ENCODE peak calls at places on chromosomes 4 and X, in four cellular contexts. One of them, this sample, is unnamed.

GRCh38 chr4:174137698-174138097 is 145.8 kb downstream of the FBXO8 start:
- DNase-seq in astrocyte: no peak
- DNase-seq in endodermal cell: no peak
- DNase-seq in fibroblast of lung: no peak
- DNase-seq in this sample: no peak

GRCh38 chr4:27702710-27703431 is 842.2 kb downstream of the STIM2 start:
- DNase-seq in astrocyte: no peak
- DNase-seq in endodermal cell: peak; percentile 74
- DNase-seq in fibroblast of lung: peak; percentile 9
- DNase-seq in this sample: no peak

GRCh38 chr4:168993724-168994510 is 16.1 kb downstream of the CBR4 start:
- DNase-seq in astrocyte: peak; percentile 20
- DNase-seq in endodermal cell: no peak
- DNase-seq in fibroblast of lung: peak; percentile 32
- DNase-seq in this sample: no peak

GRCh38 chr4:39169426-39169825 is 12.9 kb upstream of the WDR19 start:
- DNase-seq in astrocyte: peak; percentile 18
- DNase-seq in endodermal cell: no peak
- DNase-seq in fibroblast of lung: peak; percentile 36
- DNase-seq in this sample: no peak

GRCh38 chr4:74659576-74660411 is 134.5 kb downstream of the BTC start:
- DNase-seq in astrocyte: peak; percentile 99
- DNase-seq in endodermal cell: peak; percentile 40
- DNase-seq in fibroblast of lung: peak; percentile 99
- DNase-seq in this sample: peak; percentile 98

GRCh38 chrX:1423215-1423614 is 29.5 kb downstream of the ASMTL start:
- DNase-seq in astrocyte: no peak
- DNase-seq in endodermal cell: no peak
- DNase-seq in fibroblast of lung: no peak
- DNase-seq in this sample: no peak

GRCh38 chr4:85496933-85497332 is 22.0 kb downstream of the ARHGAP24 start:
- DNase-seq in astrocyte: peak; percentile 86
- DNase-seq in endodermal cell: no peak
- DNase-seq in fibroblast of lung: peak; percentile 88
- DNase-seq in this sample: peak; percentile 69

GRCh38 chr4:150662686-150663085 is 80.7 kb downstream of the MAB21L2 start:
- DNase-seq in astrocyte: no peak
- DNase-seq in endodermal cell: peak; percentile 70
- DNase-seq in fibroblast of lung: no peak
- DNase-seq in this sample: no peak

GRCh38 chr4:96913437-96914075 is 1073.7 kb downstream of the PDHA2 start:
- DNase-seq in astrocyte: peak; percentile 36
- DNase-seq in endodermal cell: no peak
- DNase-seq in fibroblast of lung: peak; percentile 47
- DNase-seq in this sample: no peak

GRCh38 chr4:83618431-83618830 is 82.5 kb downstream of the GPAT3 start:
- DNase-seq in astrocyte: peak; percentile 83
- DNase-seq in endodermal cell: no peak
- DNase-seq in fibroblast of lung: peak; percentile 87
- DNase-seq in this sample: peak; percentile 45

GRCh38 chr4:113955948-113956347 is 23.5 kb downstream of the ARSJ start:
- DNase-seq in astrocyte: no peak
- DNase-seq in endodermal cell: no peak
- DNase-seq in fibroblast of lung: no peak
- DNase-seq in this sample: no peak

GRCh38 chrX:31279359-31279758 is 207.5 kb upstream of the FTHL17 start:
- DNase-seq in astrocyte: no peak
- DNase-seq in endodermal cell: peak; percentile 51
- DNase-seq in fibroblast of lung: peak; percentile 12
- DNase-seq in this sample: peak; percentile 6

GRCh38 chrX:129404670-129405008 is 118.7 kb downstream of the SMARCA1 start:
- DNase-seq in astrocyte: no peak
- DNase-seq in endodermal cell: no peak
- DNase-seq in fibroblast of lung: no peak
- DNase-seq in this sample: no peak

GRCh38 chr4:27123050-27123768 is 262.6 kb downstream of the STIM2 start:
- DNase-seq in astrocyte: no peak
- DNase-seq in endodermal cell: peak; percentile 88
- DNase-seq in fibroblast of lung: peak; percentile 34
- DNase-seq in this sample: no peak

GRCh38 chr4:157727163-157727562 is 445.7 kb downstream of the GASK1B start:
- DNase-seq in astrocyte: peak; percentile 0
- DNase-seq in endodermal cell: no peak
- DNase-seq in fibroblast of lung: peak; percentile 12
- DNase-seq in this sample: no peak

GRCh38 chr4:35300996-35301774 is 943.1 kb downstream of the ARAP2 start:
- DNase-seq in astrocyte: no peak
- DNase-seq in endodermal cell: peak; percentile 89
- DNase-seq in fibroblast of lung: no peak
- DNase-seq in this sample: no peak

GRCh38 chrX:71998836-71999509 is 88.3 kb downstream of the NHSL2 start:
- DNase-seq in astrocyte: no peak
- DNase-seq in endodermal cell: peak; percentile 63
- DNase-seq in fibroblast of lung: no peak
- DNase-seq in this sample: peak; percentile 36

GRCh38 chr4:48667148-48667547 is 112.9 kb downstream of the FRYL start:
- DNase-seq in astrocyte: no peak
- DNase-seq in endodermal cell: no peak
- DNase-seq in fibroblast of lung: no peak
- DNase-seq in this sample: peak; percentile 72

GRCh38 chrX:149073464-149073863 is 431.6 kb downstream of the IDS start:
- DNase-seq in astrocyte: no peak
- DNase-seq in endodermal cell: no peak
- DNase-seq in fibroblast of lung: no peak
- DNase-seq in this sample: no peak

GRCh38 chr4:173365359-173365996 is 5.3 kb upstream of the SAP30 start:
- DNase-seq in astrocyte: no peak
- DNase-seq in endodermal cell: no peak
- DNase-seq in fibroblast of lung: no peak
- DNase-seq in this sample: no peak

GRCh38 chr4:3701271-3702083 is 64.7 kb upstream of the ADRA2C start:
- DNase-seq in astrocyte: no peak
- DNase-seq in endodermal cell: no peak
- DNase-seq in fibroblast of lung: no peak
- DNase-seq in this sample: no peak

GRCh38 chr4:2913168-2913567 is 50.0 kb downstream of the NOP14 start:
- DNase-seq in astrocyte: no peak
- DNase-seq in endodermal cell: no peak
- DNase-seq in fibroblast of lung: no peak
- DNase-seq in this sample: no peak

GRCh38 chr4:8774071-8774470 is 97.6 kb downstream of the HMX1 start:
- DNase-seq in astrocyte: no peak
- DNase-seq in endodermal cell: peak; percentile 22
- DNase-seq in fibroblast of lung: no peak
- DNase-seq in this sample: no peak

GRCh38 chr4:109303141-109303499 is 662 bp upstream of the COL25A1 start:
- DNase-seq in astrocyte: peak; percentile 25
- DNase-seq in endodermal cell: no peak
- DNase-seq in fibroblast of lung: peak; percentile 35
- DNase-seq in this sample: peak; percentile 42

GRCh38 chr4:109298279-109299010 is 4.0 kb downstream of the COL25A1 start:
- DNase-seq in astrocyte: no peak
- DNase-seq in endodermal cell: no peak
- DNase-seq in fibroblast of lung: no peak
- DNase-seq in this sample: peak; percentile 25

GRCh38 chr4:109301691-109302365 is 630 bp downstream of the COL25A1 start:
- DNase-seq in astrocyte: no peak
- DNase-seq in endodermal cell: peak; percentile 63
- DNase-seq in fibroblast of lung: no peak
- DNase-seq in this sample: no peak

GRCh38 chr4:109302366-109303140 is at the start of gene COL25A1:
- DNase-seq in astrocyte: peak; percentile 57
- DNase-seq in endodermal cell: peak; percentile 97
- DNase-seq in fibroblast of lung: peak; percentile 66
- DNase-seq in this sample: peak; percentile 60
- H3K9ac ChIP-seq in astrocyte: peak within 1 kb of the TSS; percentile 79
- H3K9ac ChIP-seq in endodermal cell: peak within 1 kb of the TSS; percentile 13
- H3K9ac ChIP-seq in fibroblast of lung: no peak within 1 kb of the TSS
- H3K9ac ChIP-seq in this sample: peak within 1 kb of the TSS; percentile 34

GRCh38 chr4:142416711-142417275 is 429.3 kb downstream of the INPP4B start:
- DNase-seq in astrocyte: peak; percentile 71
- DNase-seq in endodermal cell: no peak
- DNase-seq in fibroblast of lung: peak; percentile 72
- DNase-seq in this sample: peak; percentile 40

GRCh38 chr4:142416121-142416520 is 430.0 kb downstream of the INPP4B start:
- DNase-seq in astrocyte: peak; percentile 88
- DNase-seq in endodermal cell: no peak
- DNase-seq in fibroblast of lung: peak; percentile 90
- DNase-seq in this sample: peak; percentile 13

GRCh38 chr4:142413516-142413915 is 432.6 kb downstream of the INPP4B start:
- DNase-seq in astrocyte: peak; percentile 55
- DNase-seq in endodermal cell: no peak
- DNase-seq in fibroblast of lung: peak; percentile 62
- DNase-seq in this sample: no peak

GRCh38 chr4:142411993-142412392 is 434.1 kb downstream of the INPP4B start:
- DNase-seq in astrocyte: no peak
- DNase-seq in endodermal cell: no peak
- DNase-seq in fibroblast of lung: no peak
- DNase-seq in this sample: no peak

DNA sequence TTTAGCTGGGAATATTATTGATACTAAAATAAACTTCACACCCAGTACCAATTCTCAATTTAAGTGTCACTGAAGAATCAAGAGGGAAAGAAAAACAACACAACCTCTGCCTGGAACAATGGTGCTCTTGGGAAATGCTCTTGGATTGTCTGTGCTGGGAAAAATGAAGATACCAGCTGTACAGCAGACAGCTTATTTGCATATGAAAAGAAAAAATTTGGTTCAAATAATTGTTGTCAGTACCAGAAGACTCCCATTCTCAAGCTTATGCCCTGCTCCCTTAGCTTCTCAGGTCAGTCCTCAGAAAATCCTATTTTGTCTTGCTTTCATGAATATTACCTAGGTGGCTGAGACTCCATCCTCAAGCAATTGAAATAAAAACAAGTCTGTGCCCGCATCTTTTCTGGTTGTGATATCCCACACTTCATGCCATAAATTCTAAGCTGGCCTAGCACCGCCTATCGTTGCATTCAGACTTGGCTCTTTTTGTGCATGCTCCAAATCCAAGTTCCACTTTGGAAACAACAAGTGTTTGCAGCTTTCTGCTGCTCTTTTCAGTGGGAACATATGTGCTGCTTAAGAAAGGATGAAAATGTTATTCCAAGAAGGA is 431.7 kb downstream of the INPP4B start:
- DNase-seq in astrocyte: peak; percentile 12
- DNase-seq in endodermal cell: no peak
- DNase-seq in fibroblast of lung: peak; percentile 25
- DNase-seq in this sample: no peak
- H3K4me1 ChIP-seq in astrocyte: peaks cover 9% of the 10 kb centered on the region
- H3K4me1 ChIP-seq in endodermal cell: no peaks in the 10 kb centered on the region
- H3K4me1 ChIP-seq in fibroblast of lung: no peaks in the 10 kb centered on the region
- H3K4me1 ChIP-seq in this sample: peaks cover 13% of the 10 kb centered on the region

GRCh38 chr4:155624478-155624877 is 42.2 kb upstream of the GUCY1A1 start:
- DNase-seq in astrocyte: no peak
- DNase-seq in endodermal cell: no peak
- DNase-seq in fibroblast of lung: no peak
- DNase-seq in this sample: no peak
- H3K9me3 ChIP-seq in astrocyte: no peaks in the 10 kb centered on the region
- H3K9me3 ChIP-seq in endodermal cell: no peaks in the 10 kb centered on the region
- H3K9me3 ChIP-seq in fibroblast of lung: no peaks in the 10 kb centered on the region
- H3K9me3 ChIP-seq in this sample: no peaks in the 10 kb centered on the region

DNA sequence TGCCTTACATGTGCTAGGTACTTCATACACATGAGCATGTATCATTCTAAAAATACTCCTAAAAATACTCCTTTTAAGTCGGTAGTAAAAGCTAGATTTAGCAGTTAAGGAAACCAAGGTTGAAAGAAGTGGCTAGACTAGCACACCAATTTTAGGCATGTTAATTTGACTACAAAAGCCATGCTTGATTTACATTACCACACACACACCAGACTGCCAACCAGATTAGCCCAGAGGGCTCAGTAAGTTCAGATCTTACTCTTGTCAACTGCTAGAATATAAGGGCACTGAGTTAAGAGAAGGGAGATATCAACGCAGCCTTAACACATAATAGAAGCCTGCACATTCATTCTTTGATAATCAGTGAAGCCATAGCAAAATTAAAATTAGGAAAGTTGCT is 117.9 kb downstream of the MID1IP1 start:
- DNase-seq in astrocyte: no peak
- DNase-seq in endodermal cell: no peak
- DNase-seq in fibroblast of lung: no peak
- DNase-seq in this sample: no peak
- H3K9ac ChIP-seq in astrocyte: no peak overlapping the region
- H3K9ac ChIP-seq in endodermal cell: no peak overlapping the region
- H3K9ac ChIP-seq in fibroblast of lung: no peak overlapping the region
- H3K9ac ChIP-seq in this sample: no peak overlapping the region

GRCh38 chr4:144688035-144688569 is 42.1 kb downstream of the HHIP start:
- DNase-seq in astrocyte: no peak
- DNase-seq in endodermal cell: no peak
- DNase-seq in fibroblast of lung: no peak
- DNase-seq in this sample: no peak

GRCh38 chr4:144687466-144687865 is 41.5 kb downstream of the HHIP start:
- DNase-seq in astrocyte: no peak
- DNase-seq in endodermal cell: no peak
- DNase-seq in fibroblast of lung: no peak
- DNase-seq in this sample: no peak

GRCh38 chr4:144685916-144686315 is 40.0 kb downstream of the HHIP start:
- DNase-seq in astrocyte: no peak
- DNase-seq in endodermal cell: no peak
- DNase-seq in fibroblast of lung: no peak
- DNase-seq in this sample: no peak

GRCh38 chr4:144689125-144689524 is 43.2 kb downstream of the HHIP start:
- DNase-seq in astrocyte: no peak
- DNase-seq in endodermal cell: no peak
- DNase-seq in fibroblast of lung: no peak
- DNase-seq in this sample: no peak

GRCh38 chr4:144683516-144683915 is 37.6 kb downstream of the HHIP start:
- DNase-seq in astrocyte: no peak
- DNase-seq in endodermal cell: no peak
- DNase-seq in fibroblast of lung: no peak
- DNase-seq in this sample: no peak
- H3K4me1 ChIP-seq in astrocyte: no peaks in the 10 kb centered on the region
- H3K4me1 ChIP-seq in endodermal cell: no peaks in the 10 kb centered on the region
- H3K4me1 ChIP-seq in fibroblast of lung: no peaks in the 10 kb centered on the region
- H3K4me1 ChIP-seq in this sample: peaks cover 11% of the 10 kb centered on the region

DNA sequence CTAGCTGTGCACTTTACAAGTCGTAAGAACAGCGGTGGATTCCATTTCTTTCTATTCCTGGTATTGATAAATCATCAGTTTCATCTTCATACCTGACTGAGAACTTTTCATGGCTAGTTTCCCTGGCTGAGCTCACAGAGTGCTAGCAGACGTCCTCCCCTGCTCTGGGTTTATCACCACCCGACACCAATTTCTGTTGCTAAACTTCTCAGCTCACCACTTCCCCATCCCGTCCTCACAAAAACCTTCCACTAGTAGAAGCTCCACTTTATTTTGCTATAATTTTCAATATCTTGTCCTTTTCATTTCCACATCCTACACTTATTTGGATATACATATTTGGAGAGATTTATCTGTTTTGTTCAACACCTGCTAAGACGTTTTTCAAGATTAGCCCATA is 869.4 kb upstream of the FRG1 start:
- DNase-seq in astrocyte: no peak
- DNase-seq in endodermal cell: no peak
- DNase-seq in fibroblast of lung: no peak
- DNase-seq in this sample: no peak
- H3K9me3 ChIP-seq in astrocyte: no peaks in the 10 kb centered on the region
- H3K9me3 ChIP-seq in endodermal cell: no peaks in the 10 kb centered on the region
- H3K9me3 ChIP-seq in fibroblast of lung: no peaks in the 10 kb centered on the region
- H3K9me3 ChIP-seq in this sample: peaks cover 4% of the 10 kb centered on the region

This sample was measured in endothelial cell of umbilical vein.